ENCODE peak calls at places on chromosomes 6 and 20, in eight cellular contexts. K, B, S, Z, P, F, Q and W are unnamed samples.

GRCh38 chr6:154386848-154387717 is 30.5 kb upstream of the IPCEF1 start:
- DNase-seq in S (peak; percentile 76), K (peak; percentile 83), B (peak; percentile 88), Z (no peak), F (no peak), Q (no peak), P (no peak), W (peak; percentile 83)

GRCh38 chr6:31462964-31463940 is 34.7 kb upstream of the MICB start:
- DNase-seq in B (peak; percentile 73), Q (peak; percentile 81), S (peak; percentile 54), K (peak; percentile 63), Z (peak; percentile 89), P (peak; percentile 86), F (peak; percentile 29), W (peak; percentile 78)

GRCh38 chr6:45148278-45148677 is 179.9 kb upstream of the RUNX2 start:
- DNase-seq in B (peak; percentile 73), Z (no peak), Q (no peak), S (no peak), K (no peak), P (no peak), F (no peak), W (no peak)

GRCh38 chr20:24747015-24747712 is 201.9 kb upstream of the CST7 start:
- DNase-seq in Q (no peak), Z (peak; percentile 18), B (no peak), P (no peak), F (no peak), K (no peak), S (no peak), W (no peak)

GRCh38 chr6:147751232-147751631 is 242.7 kb downstream of the SAMD5 start:
- DNase-seq in S (no peak), F (no peak), P (no peak), Z (no peak), Q (no peak), K (no peak), B (no peak), W (no peak)

GRCh38 chr20:10286356-10286755 is 67.7 kb downstream of the SNAP25 start:
- DNase-seq in Q (no peak), Z (no peak), B (no peak), P (no peak), F (no peak), K (no peak), S (no peak), W (no peak)

GRCh38 chr20:34525709-34526416 is 9.6 kb downstream of the DYNLRB1 start:
- DNase-seq in S (peak; percentile 99), Q (peak; percentile 92), P (no peak), Z (peak; percentile 93), K (peak; percentile 100), B (peak; percentile 99), F (no peak), W (no peak)

GRCh38 chr20:46353506-46354206 is 45.4 kb upstream of the CDH22 start:
- DNase-seq in Q (no peak), S (no peak), F (no peak), B (no peak), Z (no peak), P (no peak), K (no peak), W (no peak)

GRCh38 chr6:157763129-157763893 is 59.7 kb upstream of the SNX9 start:
- DNase-seq in B (peak; percentile 77), S (peak; percentile 94), Z (peak; percentile 96), P (no peak), K (peak; percentile 86), F (no peak), Q (peak; percentile 69), W (peak; percentile 96)

GRCh38 chr6:44624226-44624625 is 236.7 kb downstream of the CDC5L start:
- DNase-seq in F (no peak), P (no peak), Z (no peak), S (no peak), K (no peak), Q (no peak), B (no peak), W (no peak)

GRCh38 chr6:33822575-33823395 is 19.0 kb upstream of the MLN start:
- DNase-seq in K (peak; percentile 34), S (no peak), Q (no peak), P (no peak), Z (no peak), B (peak; percentile 18), F (no peak), W (peak; percentile 93)

GRCh38 chr6:2396856-2397640 is 151.6 kb upstream of the GMDS start:
- DNase-seq in B (peak; percentile 17), Z (no peak), S (peak; percentile 57), K (peak; percentile 80), F (no peak), P (no peak), Q (no peak), W (peak; percentile 33)

GRCh38 chr20:59645316-59645715 is 41.0 kb downstream of the PHACTR3 start:
- DNase-seq in F (peak; percentile 83), P (no peak), K (no peak), Q (no peak), S (no peak), B (no peak), Z (no peak), W (no peak)

GRCh38 chr6:156731436-156731835 is 45.7 kb upstream of the ARID1B start:
- DNase-seq in K (peak; percentile 48), S (no peak), F (no peak), Z (no peak), P (no peak), B (peak; percentile 57), Q (no peak), W (no peak)

GRCh38 chr20:41308290-41308691 is 9.2 kb downstream of the ZHX3 start:
- DNase-seq in F (no peak), B (peak; percentile 95), K (peak; percentile 85), Z (no peak), S (peak; percentile 88), Q (no peak), P (no peak), W (no peak)

GRCh38 chr6:131107166-131107565 is 28.1 kb upstream of the AKAP7 start:
- DNase-seq in B (peak; percentile 54), S (no peak), P (peak; percentile 18), Z (no peak), Q (no peak), K (peak; percentile 64), F (no peak), W (no peak)

GRCh38 chr6:63816979-63817436 is 181.4 kb downstream of the PHF3 start:
- DNase-seq in P (no peak), B (peak; percentile 40), Z (no peak), Q (no peak), F (peak; percentile 28), S (no peak), K (no peak), W (no peak)

GRCh38 chr6:122365775-122366403 is 33.6 kb upstream of the HSF2 start:
- DNase-seq in F (no peak), K (no peak), Q (no peak), P (no peak), S (no peak), Z (no peak), B (peak; percentile 11), W (no peak)

GRCh38 chr6:145508107-145508506 is 227.2 kb downstream of the EPM2A start:
- DNase-seq in F (no peak), Z (no peak), Q (no peak), P (no peak), B (peak; percentile 2), S (no peak), K (no peak), W (no peak)

GRCh38 chr20:62762376-62762775 is 33.9 kb upstream of the MRGBP start:
- DNase-seq in P (no peak), B (no peak), Q (peak; percentile 26), F (no peak), K (no peak), Z (no peak), S (no peak), W (no peak)

GRCh38 chr20:3674447-3674846 is 7.4 kb downstream of the ADAM33 start:
- DNase-seq in B (no peak), K (no peak), F (no peak), Z (no peak), S (no peak), P (no peak), Q (no peak), W (no peak)

GRCh38 chr6:125100018-125100652 is 53.4 kb upstream of the TPD52L1 start:
- DNase-seq in F (no peak), P (no peak), Z (no peak), Q (no peak), K (no peak), S (no peak), B (no peak), W (no peak)

GRCh38 chr6:1224514-1224913 is 87.4 kb upstream of the FOXQ1 start:
- DNase-seq in P (no peak), B (no peak), F (no peak), S (no peak), K (no peak), Z (no peak), Q (no peak), W (no peak)

GRCh38 chr6:28212510-28213212 is 12.4 kb upstream of the ZSCAN9 start:
- DNase-seq in S (peak; percentile 68), F (no peak), Q (no peak), K (peak; percentile 72), Z (peak; percentile 73), P (peak; percentile 81), B (peak; percentile 93), W (peak; percentile 66)